ENCODE peak calls at places on chromosomes 2 and 18, in seven cellular contexts. V, T, D, G, M, W and J are unnamed samples.

GRCh38 chr2:121095257-121096080 is 189.5 kb downstream of the TFCP2L1 start:
- DNase-seq in V (peak), T (no peak), D (peak), G (peak), M (no peak), W (no peak), J (peak)

GRCh38 chr2:3267869-3268704 is 109.5 kb downstream of the EIPR1 start:
- DNase-seq in V (no peak), T (no peak), D (no peak), G (no peak), M (no peak), W (no peak), J (no peak)

GRCh38 chr2:216539791-216540241 is 41.2 kb downstream of the RPL37A start:
- DNase-seq in V (peak), T (no peak), D (peak), G (no peak), M (no peak), W (no peak), J (peak)

GRCh38 chr2:109439897-109440506 is 173.8 kb downstream of the SEPTIN10 start:
- DNase-seq in V (no peak), T (no peak), D (no peak), G (no peak), M (no peak), W (no peak), J (no peak)

GRCh38 chr2:130252880-130253645 is 54.8 kb upstream of the TUBA3E start:
- DNase-seq in V (no peak), T (no peak), D (peak), G (no peak), M (no peak), W (no peak), J (peak)

GRCh38 chr2:101112772-101113157 is 38.4 kb downstream of the TBC1D8 start:
- DNase-seq in V (no peak), T (no peak), D (no peak), G (no peak), M (no peak), W (no peak), J (no peak)

GRCh38 chr2:100259991-100260390 is 62.3 kb downstream of the LONRF2 start:
- DNase-seq in V (no peak), T (no peak), D (no peak), G (no peak), M (no peak), W (no peak), J (no peak)

GRCh38 chr18:49030138-49030537 is 79.4 kb upstream of the SMAD7 start:
- DNase-seq in V (no peak), T (no peak), D (no peak), G (no peak), M (no peak), W (no peak), J (no peak)

GRCh38 chr2:54347622-54348021 is 91.6 kb upstream of the TSPYL6 start:
- DNase-seq in V (no peak), T (no peak), D (no peak), G (no peak), M (no peak), W (no peak), J (no peak)

GRCh38 chr18:73647391-73647790 is 500.2 kb downstream of the FBXO15 start:
- DNase-seq in V (no peak), T (no peak), D (peak), G (peak), M (no peak), W (no peak), J (no peak)

GRCh38 chr18:14965553-14965952 is 217.6 kb downstream of the ANKRD30B start:
- DNase-seq in V (no peak), T (no peak), D (no peak), G (no peak), M (no peak), W (no peak), J (no peak)